ENCODE peak calls at places on chromosome 14, in nine cellular contexts. Y, P, B, Z, T, N, X, R and C are unnamed samples.

GRCh38 chr14:75748340-75748739 is 87.3 kb downstream of the TTLL5 start:
- DNase-seq in N (no peak), B (no peak), T (no peak), R (no peak), X (no peak), P (no peak), Y (no peak), Z (no peak), C (no peak)

GRCh38 chr14:38316922-38317321 is 61.0 kb upstream of the CLEC14A start:
- DNase-seq in P (no peak), Z (no peak), X (no peak), Y (no peak), B (no peak), R (no peak), T (no peak), N (no peak), C (no peak)

GRCh38 chr14:72451081-72451972 is 442.6 kb downstream of the DPF3 start:
- DNase-seq in T (no peak), Y (peak), P (no peak), X (no peak), N (no peak), R (peak), B (no peak), Z (no peak), C (no peak)

GRCh38 chr14:99899578-99900178 is 106.5 kb downstream of the EML1 start:
- DNase-seq in P (peak), T (no peak), Z (no peak), R (peak), N (peak), B (no peak), X (no peak), Y (no peak), C (peak)

GRCh38 chr14:99971929-99972747 is 93.1 kb upstream of the EVL start:
- DNase-seq in N (no peak), P (no peak), R (no peak), X (no peak), T (peak), Y (peak), Z (no peak), B (no peak), C (peak)

GRCh38 chr14:52360831-52361230 is 46.7 kb downstream of the PTGER2 start:
- DNase-seq in R (no peak), P (no peak), B (no peak), Y (no peak), T (no peak), N (no peak), X (no peak), Z (no peak), C (no peak)

GRCh38 chr14:75979641-75980422 is 2.0 kb downstream of the TGFB3 start:
- DNase-seq in Y (no peak), R (no peak), X (no peak), P (no peak), Z (no peak), T (no peak), B (no peak), N (no peak), C (no peak)

GRCh38 chr14:22419620-22420019 is 169.4 kb downstream of the DAD1 start:
- DNase-seq in P (no peak), X (no peak), N (no peak), T (no peak), R (peak), B (no peak), Z (no peak), Y (no peak), C (no peak)

GRCh38 chr14:75881986-75882385 is 99.8 kb downstream of the TGFB3 start:
- DNase-seq in N (peak), Z (no peak), R (no peak), Y (no peak), T (no peak), X (no peak), B (no peak), P (no peak), C (no peak)

GRCh38 chr14:101509730-101510371 is 51.4 kb upstream of the DIO3 start:
- DNase-seq in Y (no peak), X (no peak), B (no peak), R (no peak), T (no peak), N (no peak), Z (no peak), P (no peak), C (no peak)

GRCh38 chr14:52545584-52546317 is 6.6 kb downstream of the TXNDC16 start:
- DNase-seq in P (no peak), R (no peak), B (no peak), Y (no peak), X (no peak), T (no peak), Z (no peak), N (no peak), C (no peak)

GRCh38 chr14:91357272-91357671 is 60.3 kb downstream of the CCDC88C start:
- DNase-seq in X (no peak), B (no peak), Z (no peak), P (no peak), N (no peak), Y (no peak), R (no peak), T (no peak), C (no peak)

GRCh38 chr14:56118611-56119181 is 485 bp downstream of the PELI2 start:
- DNase-seq in Z (no peak), B (peak), N (no peak), P (peak), T (no peak), X (peak), R (no peak), Y (peak), C (no peak)

GRCh38 chr14:100780246-100780645 is 45.7 kb upstream of the MEG3 start:
- DNase-seq in B (peak), R (no peak), N (no peak), X (no peak), Z (no peak), Y (no peak), P (no peak), T (no peak), C (no peak)

GRCh38 chr14:56581041-56581727 is 1.6 kb downstream of the TMEM260 start:
- DNase-seq in Y (no peak), R (no peak), P (no peak), T (peak), X (no peak), N (no peak), Z (no peak), B (no peak), C (no peak)

GRCh38 chr14:73153272-73153671 is 17.0 kb downstream of the PSEN1 start:
- DNase-seq in X (no peak), T (no peak), Z (no peak), Y (no peak), R (no peak), N (peak), B (no peak), P (no peak), C (no peak)

GRCh38 chr14:90756755-90757345 is 59.4 kb downstream of the TTC7B start:
- DNase-seq in T (no peak), P (no peak), Z (no peak), Y (no peak), R (no peak), B (peak), N (no peak), X (no peak), C (peak)

GRCh38 chr14:61202124-61202523 is 79.0 kb downstream of the TMEM30B start:
- DNase-seq in P (no peak), R (no peak), Y (no peak), N (no peak), B (no peak), Z (no peak), X (no peak), T (no peak), C (no peak)

GRCh38 chr14:85418716-85419115 is 111.2 kb upstream of the FLRT2 start:
- DNase-seq in R (no peak), P (no peak), Z (no peak), X (no peak), Y (no peak), B (no peak), N (peak), T (no peak), C (no peak)

GRCh38 chr14:91311284-91311662 is 66.8 kb upstream of the GPR68 start:
- DNase-seq in Y (no peak), Z (no peak), P (no peak), T (no peak), B (no peak), X (no peak), R (no peak), N (no peak), C (no peak)

GRCh38 chr14:24329736-24330135 is 5.1 kb downstream of the ADCY4 start:
- DNase-seq in X (no peak), B (no peak), Y (no peak), P (no peak), R (no peak), N (no peak), Z (no peak), T (no peak), C (no peak)

GRCh38 chr14:53341324-53341723 is 188.2 kb upstream of the DDHD1 start:
- DNase-seq in T (no peak), X (no peak), Y (no peak), B (no peak), R (no peak), Z (no peak), P (no peak), N (no peak), C (no peak)

GRCh38 chr14:105080161-105080560 is 14.9 kb upstream of the GPR132 start:
- DNase-seq in Z (no peak), P (no peak), T (no peak), Y (no peak), R (no peak), B (no peak), X (no peak), N (no peak), C (no peak)

GRCh38 chr14:89503458-89503996 is 86.5 kb upstream of the FOXN3 start:
- DNase-seq in Y (no peak), P (no peak), B (no peak), N (no peak), R (no peak), Z (no peak), X (no peak), T (no peak), C (no peak)

GRCh38 chr14:92701826-92702225 is 46.6 kb downstream of the LGMN start:
- DNase-seq in P (no peak), B (no peak), T (no peak), Z (no peak), X (no peak), Y (no peak), R (no peak), N (no peak), C (no peak)

GRCh38 chr14:94921870-94922585 is 152.1 kb upstream of the GSC start:
- DNase-seq in R (no peak), Z (no peak), P (no peak), Y (no peak), B (no peak), T (no peak), X (no peak), N (no peak), C (no peak)

GRCh38 chr14:89564291-89564957 is 147.4 kb upstream of the FOXN3 start:
- DNase-seq in T (no peak), P (no peak), X (no peak), B (no peak), R (no peak), Y (no peak), N (peak), Z (no peak), C (no peak)

GRCh38 chr14:77309122-77309521 is 11.6 kb downstream of the POMT2 start:
- DNase-seq in R (no peak), Y (no peak), N (no peak), B (no peak), Z (no peak), X (no peak), P (no peak), T (no peak), C (no peak)

GRCh38 chr14:64725360-64725815 is 21.2 kb downstream of the PLEKHG3 start:
- DNase-seq in Y (no peak), B (no peak), Z (no peak), X (no peak), R (no peak), T (no peak), N (no peak), P (no peak), C (no peak)

GRCh38 chr14:69770559-69770958 is 3.6 kb downstream of the SRSF5 start:
- DNase-seq in R (no peak), N (no peak), P (no peak), Y (no peak), Z (no peak), X (no peak), B (no peak), T (no peak), C (no peak)

GRCh38 chr14:35556548-35556947 is 22.6 kb downstream of the INSM2 start:
- DNase-seq in R (no peak), P (no peak), X (no peak), N (no peak), T (no peak), Z (no peak), Y (no peak), B (no peak), C (no peak)

GRCh38 chr14:55129428-55130193 is 559 bp downstream of the LGALS3 start:
- DNase-seq in P (peak), Y (no peak), N (peak), B (peak), R (peak), T (peak), Z (no peak), X (no peak), C (no peak)

GRCh38 chr14:54773171-54774006 is 129.2 kb downstream of the GCH1 start:
- DNase-seq in P (peak), R (peak), T (peak), Y (peak), X (peak), B (peak), Z (peak), N (peak), C (peak)

GRCh38 chr14:37422748-37423147 is 172.3 kb downstream of the FOXA1 start:
- DNase-seq in Y (no peak), T (no peak), P (no peak), N (no peak), Z (no peak), X (no peak), B (no peak), R (no peak), C (no peak)

GRCh38 chr14:50109342-50109741 is 7.0 kb downstream of the VCPKMT start:
- DNase-seq in T (no peak), R (no peak), Z (no peak), Y (no peak), B (no peak), X (no peak), P (peak), N (peak), C (no peak)